ENCODE peak calls at places on chromosomes 4 and X, in five cellular contexts. One of them, this sample, is unnamed.

GRCh38 chr4:52640808-52641595 is 18.1 kb downstream of the USP46 start:
- DNase-seq in HuH-7: no peak
- DNase-seq in cerebellar cortex: peak
- DNase-seq in GDM1: no peak
- DNase-seq in NCI-H2081: no peak
- DNase-seq in this sample: no peak

GRCh38 chr4:5788144-5788543 is 77.1 kb downstream of the EVC start:
- DNase-seq in cerebellar cortex: no peak
- DNase-seq in GDM1: no peak
- DNase-seq in HuH-7: no peak
- DNase-seq in NCI-H2081: no peak
- DNase-seq in this sample: no peak

GRCh38 chrX:110038900-110039299 is 36.0 kb downstream of the TMEM164 start:
- DNase-seq in NCI-H2081: no peak
- DNase-seq in HuH-7: no peak
- DNase-seq in cerebellar cortex: no peak
- DNase-seq in GDM1: no peak
- DNase-seq in this sample: no peak

GRCh38 chr4:164212134-164212533 is 541.8 kb upstream of the SMIM31 start:
- DNase-seq in NCI-H2081: no peak
- DNase-seq in HuH-7: no peak
- DNase-seq in GDM1: no peak
- DNase-seq in cerebellar cortex: no peak
- DNase-seq in this sample: no peak

GRCh38 chrX:39451061-39451460 is 646.7 kb downstream of the BCOR start:
- DNase-seq in HuH-7: no peak
- DNase-seq in cerebellar cortex: no peak
- DNase-seq in NCI-H2081: no peak
- DNase-seq in GDM1: no peak
- DNase-seq in this sample: no peak

GRCh38 chr4:2469192-2469984 is 482 bp downstream of the RNF4 start:
- DNase-seq in NCI-H2081: peak
- DNase-seq in GDM1: peak
- DNase-seq in cerebellar cortex: no peak
- DNase-seq in HuH-7: peak
- DNase-seq in this sample: peak

GRCh38 chr4:110211007-110211769 is 12.8 kb upstream of the ELOVL6 start:
- DNase-seq in GDM1: peak
- DNase-seq in cerebellar cortex: peak
- DNase-seq in NCI-H2081: peak
- DNase-seq in HuH-7: no peak
- DNase-seq in this sample: peak

GRCh38 chr4:2416564-2417195 is 1.8 kb downstream of the ZFYVE28 start:
- DNase-seq in NCI-H2081: no peak
- DNase-seq in HuH-7: peak
- DNase-seq in GDM1: no peak
- DNase-seq in cerebellar cortex: peak
- DNase-seq in this sample: peak

GRCh38 chr4:93029774-93030173 is 726.0 kb downstream of the GRID2 start:
- DNase-seq in HuH-7: no peak
- DNase-seq in cerebellar cortex: no peak
- DNase-seq in NCI-H2081: no peak
- DNase-seq in GDM1: no peak
- DNase-seq in this sample: no peak

GRCh38 chr4:38889143-38889542 is 21.5 kb downstream of the FAM114A1 start:
- DNase-seq in HuH-7: peak
- DNase-seq in GDM1: no peak
- DNase-seq in cerebellar cortex: no peak
- DNase-seq in NCI-H2081: no peak
- DNase-seq in this sample: no peak

This sample was measured in activated naive CD4-positive, alpha-beta T cell treated with anti-CD3 and anti-CD28 coated beads, Interleukin-2, amount 50 U/mL, for 16 hours.